ENCODE peak calls at places on chromosomes 2 and 18, in seven cellular contexts. D is fibroblast of mammary gland, H is endothelial cell, J is astrocyte of the spinal cord, S is AG04450, Q is NCI-H2029 treated with DMSO at 0.1 percent for 48 hours, R is B cell. G is an unnamed sample.

GRCh38 chr2:217666338-217666737 is 336.5 kb downstream of the TNS1 start:
- DNase-seq in Q (no peak), H (no peak), D (peak; percentile 25), R (no peak), S (no peak), J (no peak), G (no peak)

GRCh38 chr2:72023678-72024390 is 123.8 kb downstream of the CYP26B1 start:
- DNase-seq in J (no peak), S (no peak), Q (no peak), R (no peak), D (no peak), H (no peak), G (no peak)

GRCh38 chr2:96470636-96471035 is 34.5 kb downstream of the NEURL3 start:
- DNase-seq in S (no peak), D (peak; percentile 6), Q (no peak), R (peak; percentile 64), J (no peak), H (peak; percentile 72), G (peak; percentile 93)

GRCh38 chr2:95041824-95042442 is 16.4 kb downstream of the MAL start:
- DNase-seq in R (no peak), J (no peak), D (no peak), S (no peak), Q (no peak), H (no peak), G (no peak)

GRCh38 chr2:163703386-163703785 is 32.4 kb downstream of the FIGN start:
- DNase-seq in R (no peak), S (no peak), J (no peak), Q (no peak), H (no peak), D (no peak), G (no peak)

GRCh38 chr18:12376034-12376717 is 851 bp downstream of the AFG3L2 start:
- DNase-seq in R (no peak), J (no peak), D (peak; percentile 26), S (no peak), Q (peak; percentile 60), H (peak; percentile 10), G (peak; percentile 43)

GRCh38 chr2:105802587-105802986 is 57.9 kb downstream of the NCK2 start:
- DNase-seq in S (no peak), J (no peak), R (peak; percentile 62), H (no peak), D (no peak), Q (no peak), G (no peak)

GRCh38 chr2:101766871-101767739 is 69.6 kb downstream of the MAP4K4 start:
- DNase-seq in D (peak; percentile 89), H (no peak), J (peak; percentile 96), S (peak; percentile 72), R (no peak), Q (no peak), G (no peak)

GRCh38 chr2:159890945-159891588 is 93.1 kb upstream of the CD302 start:
- DNase-seq in D (no peak), R (no peak), J (no peak), S (no peak), Q (no peak), H (no peak), G (no peak)

GRCh38 chr2:183081908-183082307 is 3.4 kb downstream of the DUSP19 start:
- DNase-seq in S (no peak), H (no peak), D (peak; percentile 62), J (no peak), R (no peak), Q (no peak), G (no peak)